ENCODE peak calls at places on chromosomes 2 and 18, in seven cellular contexts. P is lower lobe of right lung, R is A549, T is HCT116, J is mesenchymal stem cell, Q is neural progenitor cell, D is pancreas. U is an unnamed sample.

GRCh38 chr18:2921778-2922177 is 75.0 kb downstream of the EMILIN2 start:
- DNase-seq in Q (no peak), R (no peak), J (no peak), D (no peak), T (no peak), P (no peak), U (no peak)

GRCh38 chr18:3452750-3453539 is 3.0 kb downstream of the TGIF1 start:
- DNase-seq in P (no peak), J (peak; percentile 68), R (no peak), D (no peak), T (no peak), Q (peak; percentile 19), U (no peak)

GRCh38 chr2:66573866-66574265 is 138.9 kb downstream of the MEIS1 start:
- DNase-seq in P (no peak), Q (peak; percentile 74), R (no peak), T (no peak), D (peak; percentile 35), J (peak; percentile 51), U (peak; percentile 37)

GRCh38 chr18:58451972-58452334 is 176.9 kb downstream of the ALPK2 start:
- DNase-seq in P (no peak), T (no peak), D (no peak), Q (no peak), J (no peak), R (no peak), U (no peak)

GRCh38 chr2:75528221-75528977 is 32.3 kb downstream of the EVA1A start:
- DNase-seq in T (no peak), P (no peak), J (no peak), R (no peak), Q (no peak), D (no peak), U (no peak)

GRCh38 chr2:130851624-130852382 is 15.1 kb downstream of the ARHGEF4 start:
- DNase-seq in D (no peak), T (no peak), R (no peak), Q (no peak), J (no peak), P (no peak), U (peak; percentile 67)

GRCh38 chr2:126858436-126858835 is 40.3 kb upstream of the TEX51 start:
- DNase-seq in T (no peak), R (no peak), Q (no peak), P (no peak), D (no peak), J (no peak), U (no peak)

GRCh38 chr18:12430137-12430990 is 22.6 kb downstream of the PRELID3A start:
- DNase-seq in Q (no peak), D (no peak), P (no peak), J (no peak), R (no peak), T (no peak), U (no peak)

GRCh38 chr2:189580662-189581353 is at the start of gene SLC40A1:
- DNase-seq in D (peak; percentile 85), P (peak; percentile 90), Q (peak; percentile 81), R (peak; percentile 51), J (peak; percentile 72), T (no peak), U (peak; percentile 87)

GRCh38 chr18:5052491-5052890 is 144.6 kb downstream of the AKAIN1 start:
- DNase-seq in P (no peak), J (no peak), Q (no peak), R (no peak), D (no peak), T (no peak), U (no peak)

GRCh38 chr2:240300261-240300821 is 135.1 kb upstream of the GPC1 start:
- DNase-seq in D (no peak), T (no peak), R (no peak), Q (peak; percentile 54), P (no peak), J (no peak), U (peak; percentile 88)

GRCh38 chr2:187569571-187569970 is 15.3 kb upstream of the TFPI start:
- DNase-seq in Q (no peak), J (no peak), P (no peak), R (no peak), D (no peak), T (no peak), U (no peak)

GRCh38 chr2:75074228-75074627 is 115.8 kb downstream of the POLE4 start:
- DNase-seq in P (no peak), T (no peak), Q (no peak), R (no peak), D (no peak), J (no peak), U (no peak)

GRCh38 chr2:167992258-167992657 is 255.1 kb downstream of the STK39 start:
- DNase-seq in R (no peak), D (no peak), Q (no peak), J (no peak), P (no peak), T (no peak), U (no peak)

GRCh38 chr2:120682654-120683053 is 53.0 kb upstream of the GLI2 start:
- DNase-seq in Q (no peak), R (no peak), P (no peak), J (no peak), D (no peak), T (no peak), U (no peak)

GRCh38 chr2:85799215-85799956 is 45.6 kb downstream of the ATOH8 start:
- DNase-seq in Q (no peak), D (no peak), R (peak; percentile 77), J (no peak), P (no peak), T (peak; percentile 19), U (no peak)

GRCh38 chr2:234593636-234594035 is 96.8 kb upstream of the ARL4C start:
- DNase-seq in Q (no peak), J (peak; percentile 45), P (no peak), R (no peak), D (no peak), T (no peak), U (peak; percentile 58)

GRCh38 chr18:13454363-13455150 is 236.0 kb downstream of the LDLRAD4 start:
- DNase-seq in P (no peak), J (no peak), T (no peak), R (no peak), D (no peak), Q (no peak), U (peak; percentile 73)

GRCh38 chr2:15768142-15769088 is 171.9 kb upstream of the MYCN start:
- DNase-seq in D (no peak), J (no peak), P (no peak), Q (peak; percentile 42), R (no peak), T (no peak), U (no peak)

DNA sequence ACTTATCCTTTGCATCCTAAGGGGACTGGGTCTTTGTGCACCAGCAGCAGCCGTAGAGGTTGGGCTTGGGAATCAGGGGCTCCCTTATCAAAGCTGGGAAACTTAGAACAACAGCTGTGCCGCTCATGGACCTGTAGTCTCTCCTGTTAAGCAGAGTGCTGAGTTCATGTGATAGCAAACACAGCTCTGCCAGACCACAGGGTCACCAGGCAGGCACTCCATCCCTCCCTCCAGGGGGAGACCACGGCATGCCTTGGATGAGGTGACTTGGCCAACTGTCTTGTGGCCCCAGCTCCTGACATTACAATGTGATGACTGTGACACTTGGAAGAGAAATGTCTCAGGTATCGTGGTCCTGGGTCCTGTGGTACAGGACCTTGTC is 60.0 kb downstream of the DGKD start:
- DNase-seq in R (no peak), J (peak; percentile 53), D (no peak), P (no peak), T (peak; percentile 50), Q (no peak), U (no peak)
- H3K4me1 ChIP-seq in R (peaks cover 77% of the 10 kb centered on the region), J (peaks cover 22% of the 10 kb centered on the region), D (peaks cover 28% of the 10 kb centered on the region), P (peaks cover 59% of the 10 kb centered on the region), T (peaks cover 51% of the 10 kb centered on the region), Q (no peaks in the 10 kb centered on the region), U (peaks cover 38% of the 10 kb centered on the region)

GRCh38 chr2:179268277-179268935 is 3.8 kb upstream of the SESTD1 start:
- DNase-seq in T (no peak), P (no peak), J (peak; percentile 25), Q (peak; percentile 34), R (peak; percentile 7), D (no peak), U (no peak)

GRCh38 chr2:179264238-179265081 is at the start of gene SESTD1:
- DNase-seq in D (peak; percentile 60), J (peak; percentile 56), P (peak; percentile 87), Q (peak; percentile 81), T (no peak), R (peak; percentile 47), U (peak; percentile 88)

GRCh38 chr2:179263460-179264237 is 983 bp downstream of the SESTD1 start:
- DNase-seq in D (peak; percentile 34), P (peak; percentile 78), J (peak; percentile 69), T (no peak), R (peak; percentile 28), Q (peak; percentile 48), U (peak; percentile 89)

GRCh38 chr2:179265082-179265575 is 497 bp upstream of the SESTD1 start:
- DNase-seq in T (no peak), J (peak; percentile 32), D (no peak), P (no peak), Q (no peak), R (no peak), U (peak; percentile 64)

DNA sequence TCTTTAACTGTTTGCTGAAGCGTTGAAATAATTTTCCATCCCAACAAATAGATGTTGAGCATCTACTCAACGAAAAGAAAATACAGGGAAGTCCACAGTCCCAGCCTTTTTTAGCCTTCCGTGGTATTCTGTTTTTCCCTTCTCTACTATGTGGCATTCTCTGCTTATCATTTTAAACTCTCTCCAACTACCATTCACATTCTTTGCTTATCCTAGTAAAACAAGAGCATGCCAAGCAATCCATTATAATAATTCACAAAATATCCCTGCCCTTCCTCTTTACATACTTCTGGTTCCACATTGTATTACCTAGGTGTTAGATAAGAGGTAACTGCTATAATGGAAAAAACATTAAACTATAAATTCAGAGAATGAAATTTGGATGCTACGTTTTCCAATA is 1.6 kb upstream of the SESTD1 start:
- DNase-seq in J (no peak), D (no peak), P (no peak), Q (no peak), R (no peak), T (no peak), U (no peak)
- H3K4me1 ChIP-seq in J (no peaks in the 10 kb centered on the region), D (peaks cover 13% of the 10 kb centered on the region), P (peaks cover 27% of the 10 kb centered on the region), Q (peaks cover 27% of the 10 kb centered on the region), R (peaks cover 44% of the 10 kb centered on the region), T (peaks cover 11% of the 10 kb centered on the region), U (peaks cover 39% of the 10 kb centered on the region)

DNA sequence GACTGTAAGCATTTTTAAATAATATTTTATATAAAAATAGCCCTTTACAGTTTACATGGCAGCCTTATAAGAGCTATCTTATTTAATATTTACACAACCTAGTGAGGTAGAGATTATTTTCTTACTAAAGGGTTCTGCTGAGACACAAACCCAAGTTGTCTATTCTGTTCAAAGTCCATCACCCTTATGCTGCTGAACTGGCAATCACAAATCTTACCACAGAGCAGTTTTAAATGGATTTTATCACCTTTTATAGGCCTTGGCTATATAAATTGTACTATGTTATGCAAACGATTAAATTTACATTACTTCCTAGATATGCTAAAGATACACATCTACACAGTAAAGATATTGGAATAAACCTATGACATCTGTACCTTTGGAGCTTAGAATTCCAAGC is 40.7 kb downstream of the RBM45 start:
- DNase-seq in T (no peak), Q (no peak), R (no peak), J (no peak), D (no peak), P (no peak), U (no peak)
- H3K4me1 ChIP-seq in T (no peaks in the 10 kb centered on the region), Q (no peaks in the 10 kb centered on the region), R (peaks cover 5% of the 10 kb centered on the region), J (no peaks in the 10 kb centered on the region), D (peaks cover 13% of the 10 kb centered on the region), P (peaks cover 6% of the 10 kb centered on the region), U (no peaks in the 10 kb centered on the region)

DNA sequence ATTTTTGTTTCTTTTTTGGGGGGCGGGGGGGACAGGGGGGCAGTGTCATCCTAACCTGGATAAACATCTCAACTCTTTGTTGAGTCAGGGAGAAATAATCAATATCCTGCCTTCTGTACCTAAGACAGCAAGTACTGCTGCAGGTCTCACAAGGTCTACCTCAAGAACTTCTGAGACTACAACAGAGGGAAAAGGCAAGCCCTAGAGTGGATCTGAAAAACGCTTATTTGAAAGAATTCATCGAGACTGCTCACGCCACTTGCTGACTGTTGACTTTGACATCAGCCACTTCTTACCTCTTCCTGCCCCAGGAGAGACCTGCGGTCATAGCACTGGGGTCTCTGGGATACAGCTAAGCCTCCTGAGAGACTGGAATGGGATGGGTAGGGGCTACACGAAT is 8.4 kb downstream of the HDLBP start:
- DNase-seq in R (no peak), T (no peak), D (no peak), P (no peak), Q (no peak), J (no peak), U (no peak)
- H3K4me1 ChIP-seq in R (peaks cover 12% of the 10 kb centered on the region), T (no peaks in the 10 kb centered on the region), D (peaks cover 52% of the 10 kb centered on the region), P (peaks cover 32% of the 10 kb centered on the region), Q (no peaks in the 10 kb centered on the region), J (peaks cover 18% of the 10 kb centered on the region), U (peaks cover 26% of the 10 kb centered on the region)

U was measured in osteoblast.